ENCODE peak calls at places on chromosomes 4 and X, in four cellular contexts. E is K562, H is GM12878, Z is HepG2. T is an unnamed sample.

GRCh38 chr4:167359711-167360110 is 125.4 kb upstream of the SPOCK3 start:
- DNase-seq in H (no peak), Z (no peak), E (no peak), T (no peak)

GRCh38 chr4:104625706-104626105 is 131.0 kb upstream of the CXXC4 start:
- DNase-seq in E (no peak), Z (no peak), H (no peak), T (no peak)

GRCh38 chr4:173436149-173436579 is 37.2 kb upstream of the SCRG1 start:
- DNase-seq in Z (no peak), E (no peak), H (no peak), T (no peak)

GRCh38 chrX:154358011-154358410 is 16.4 kb downstream of the FLNA start:
- DNase-seq in E (no peak), H (no peak), Z (no peak), T (no peak)

GRCh38 chr4:26987191-26987590 is 126.5 kb downstream of the STIM2 start:
- DNase-seq in Z (no peak), H (no peak), E (no peak), T (no peak)

GRCh38 chrX:50111762-50112161 is 89.0 kb downstream of the AKAP4 start:
- DNase-seq in Z (no peak), E (no peak), H (no peak), T (no peak)

GRCh38 chrX:48854898-48855297 is 19.5 kb upstream of the PCSK1N start:
- DNase-seq in E (no peak), H (no peak), Z (peak; percentile 25), T (no peak)

GRCh38 chrX:22889824-22890223 is 109.9 kb upstream of the DDX53 start:
- DNase-seq in E (no peak), Z (no peak), H (no peak), T (no peak)

GRCh38 chrX:129493643-129494042 is 29.6 kb downstream of the SMARCA1 start:
- DNase-seq in E (no peak), Z (no peak), H (no peak), T (no peak)

DNA sequence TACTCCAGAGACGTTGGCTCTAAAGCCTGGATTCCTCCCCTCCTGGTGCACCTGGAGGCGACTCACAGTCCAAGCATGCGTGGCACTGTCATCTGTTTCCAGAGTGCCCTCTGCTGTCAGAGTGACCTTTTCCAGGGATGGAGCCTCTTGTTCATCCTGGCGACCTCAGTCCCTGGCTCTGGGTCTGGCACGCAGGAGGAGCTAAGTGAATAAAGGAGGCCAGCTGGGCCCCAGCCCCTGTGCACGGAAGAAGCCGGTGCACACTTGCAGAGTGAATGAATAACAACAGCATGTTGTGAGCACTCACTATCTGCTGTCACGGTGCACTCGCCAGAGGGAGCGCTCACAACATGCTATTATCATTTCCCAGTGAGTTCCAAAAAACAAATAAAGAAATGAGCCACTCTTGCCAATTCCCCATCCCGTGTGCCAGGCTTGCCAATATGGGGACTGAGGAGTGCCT is 27.8 kb upstream of the PSAPL1 start:
- DNase-seq in Z (peak; percentile 46), H (no peak), E (no peak), T (peak; percentile 37)
- TF ChIP-seq RFX5 in Z (peak; percentile 87), H (no peak), E (no peak), T (no peak)

GRCh38 chrX:111868726-111869638 is 7.0 kb upstream of the TRPC5OS start:
- DNase-seq in Z (no peak), H (peak; percentile 40), E (no peak), T (no peak)
- TF ChIP-seq JUNB in Z (no peak), H (peak; percentile 22), E (no peak), T (no peak)

GRCh38 chr4:141711211-141711610 is 74.8 kb downstream of the IL15 start:
- DNase-seq in H (no peak), Z (no peak), E (no peak), T (no peak)
- TF ChIP-seq RFX5 in H (no peak), Z (no peak), E (no peak), T (no peak)

GRCh38 chr4:142516686-142517145 is 329.4 kb downstream of the INPP4B start:
- DNase-seq in Z (no peak), E (no peak), H (no peak), T (no peak)
- TF ChIP-seq JUNB in Z (no peak), E (no peak), H (no peak), T (no peak)

GRCh38 chrX:66163849-66164401 is at the start of gene HEPH:
- DNase-seq in E (peak; percentile 54), Z (no peak), H (peak; percentile 12), T (no peak)
- TF ChIP-seq RFX5 in E (peak; percentile 40), Z (no peak), H (no peak), T (no peak)

DNA sequence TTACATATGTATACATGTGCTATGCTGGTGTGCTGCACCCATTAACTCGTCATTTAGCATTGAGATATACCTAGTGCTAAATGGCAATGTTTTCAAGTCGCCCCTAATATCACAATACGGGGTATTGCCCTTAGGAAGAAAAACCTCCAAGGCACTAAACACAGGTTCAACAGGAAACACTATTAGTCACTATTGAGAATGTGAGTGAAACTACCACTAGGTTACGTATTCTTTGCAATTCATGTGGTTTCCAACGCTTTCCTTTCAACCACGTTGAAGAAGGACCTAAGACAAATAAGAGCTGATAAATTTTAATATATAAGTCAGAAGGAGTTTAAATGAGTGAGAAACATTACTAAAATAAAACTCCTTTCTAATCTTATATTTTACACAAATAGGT is 134.7 kb upstream of the SPANXN4 start:
- DNase-seq in E (no peak), H (no peak), Z (no peak), T (no peak)
- TF ChIP-seq JUNB in E (no peak), H (peak; percentile 78), Z (no peak), T (no peak)

GRCh38 chr4:97074531-97074930 is 1068.7 kb downstream of the STPG2 start:
- DNase-seq in E (no peak), H (no peak), Z (no peak), T (no peak)
- TF ChIP-seq RFX5 in E (no peak), H (no peak), Z (no peak), T (no peak)

GRCh38 chr4:101393256-101393655 is 45.9 kb upstream of the PPP3CA start:
- DNase-seq in H (no peak), Z (peak; percentile 10), E (no peak), T (peak; percentile 6)
- TF ChIP-seq JUNB in H (no peak), Z (no peak), E (no peak), T (no peak)

DNA sequence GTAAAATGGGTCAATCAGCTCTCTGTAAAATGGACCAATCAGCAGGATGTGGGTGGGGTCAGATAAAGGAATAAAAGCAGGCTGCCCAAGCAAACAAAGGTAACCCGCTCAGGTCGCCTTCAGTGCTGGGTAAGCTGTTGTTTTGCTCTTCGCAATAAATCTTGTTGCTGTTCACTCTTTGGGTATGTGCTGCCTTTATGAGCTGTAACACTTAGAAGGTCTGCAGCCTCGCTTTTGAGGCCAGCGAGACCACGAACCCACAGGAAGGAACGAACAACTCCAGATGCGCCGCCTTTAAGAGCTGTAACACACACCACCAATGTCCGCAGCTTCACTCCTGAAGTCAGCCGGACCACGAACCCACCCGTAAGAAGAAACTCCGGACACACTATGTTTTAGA is 11.5 kb upstream of the CAMK2D start:
- DNase-seq in H (no peak), E (no peak), Z (no peak), T (no peak)
- TF ChIP-seq RFX5 in H (no peak), E (no peak), Z (no peak), T (no peak)

GRCh38 chrX:136585960-136586359 is 53.9 kb downstream of the VGLL1 start:
- DNase-seq in H (no peak), Z (no peak), E (no peak), T (no peak)

GRCh38 chrX:136588060-136588459 is 56.0 kb downstream of the VGLL1 start:
- DNase-seq in E (no peak), H (peak; percentile 32), Z (no peak), T (no peak)

GRCh38 chrX:136587532-136587931 is 55.5 kb downstream of the VGLL1 start:
- DNase-seq in H (no peak), Z (no peak), E (no peak), T (no peak)

GRCh38 chrX:136584545-136584944 is 52.5 kb downstream of the VGLL1 start:
- DNase-seq in E (no peak), Z (no peak), H (no peak), T (no peak)

GRCh38 chrX:136586386-136586785 is 54.4 kb downstream of the VGLL1 start:
- DNase-seq in Z (no peak), E (no peak), H (no peak), T (no peak)
- TF ChIP-seq JUNB in Z (no peak), E (no peak), H (no peak), T (no peak)

T was measured in A549.